ENCODE peak calls at places on chromosomes 2 and 18, in eight cellular contexts. One of them, this sample, is unnamed.

GRCh38 chr2:142876423-142876822 is 1.0 kb upstream of the KYNU start:
- DNase-seq in hippocampal formation: no peak
- DNase-seq in lung: no peak
- DNase-seq in esophagus squamous epithelium: no peak
- DNase-seq in HS-5: no peak
- DNase-seq in psoas muscle: no peak
- DNase-seq in posterior vena cava: no peak
- DNase-seq in spleen: no peak
- DNase-seq in this sample: no peak

GRCh38 chr2:99420031-99420430 is 69.8 kb downstream of the REV1 start:
- DNase-seq in hippocampal formation: no peak
- DNase-seq in lung: no peak
- DNase-seq in esophagus squamous epithelium: no peak
- DNase-seq in HS-5: peak
- DNase-seq in psoas muscle: no peak
- DNase-seq in posterior vena cava: no peak
- DNase-seq in spleen: no peak
- DNase-seq in this sample: no peak

GRCh38 chr2:206774871-206775270 is 9.5 kb downstream of the FASTKD2 start:
- DNase-seq in hippocampal formation: no peak
- DNase-seq in lung: no peak
- DNase-seq in esophagus squamous epithelium: no peak
- DNase-seq in HS-5: no peak
- DNase-seq in psoas muscle: no peak
- DNase-seq in posterior vena cava: no peak
- DNase-seq in spleen: no peak
- DNase-seq in this sample: no peak

GRCh38 chr18:10015941-10016819 is 102.4 kb downstream of the VAPA start:
- DNase-seq in hippocampal formation: no peak
- DNase-seq in lung: no peak
- DNase-seq in esophagus squamous epithelium: no peak
- DNase-seq in HS-5: peak
- DNase-seq in psoas muscle: no peak
- DNase-seq in posterior vena cava: no peak
- DNase-seq in spleen: no peak
- DNase-seq in this sample: no peak

GRCh38 chr18:58005885-58006523 is 38.0 kb upstream of the NEDD4L start:
- DNase-seq in hippocampal formation: no peak
- DNase-seq in lung: no peak
- DNase-seq in esophagus squamous epithelium: no peak
- DNase-seq in HS-5: peak
- DNase-seq in psoas muscle: no peak
- DNase-seq in posterior vena cava: no peak
- DNase-seq in spleen: no peak
- DNase-seq in this sample: no peak

GRCh38 chr2:201883970-201884369 is 77.6 kb downstream of the CDK15 start:
- DNase-seq in hippocampal formation: no peak
- DNase-seq in lung: no peak
- DNase-seq in esophagus squamous epithelium: no peak
- DNase-seq in HS-5: no peak
- DNase-seq in psoas muscle: no peak
- DNase-seq in posterior vena cava: no peak
- DNase-seq in spleen: no peak
- DNase-seq in this sample: no peak

GRCh38 chr2:240465268-240465764 is 29.9 kb downstream of the GPC1 start:
- DNase-seq in hippocampal formation: no peak
- DNase-seq in lung: no peak
- DNase-seq in esophagus squamous epithelium: no peak
- DNase-seq in HS-5: no peak
- DNase-seq in psoas muscle: peak
- DNase-seq in posterior vena cava: peak
- DNase-seq in spleen: peak
- DNase-seq in this sample: no peak

GRCh38 chr18:12904012-12904516 is 20.0 kb upstream of the PTPN2 start:
- DNase-seq in hippocampal formation: no peak
- DNase-seq in lung: peak
- DNase-seq in esophagus squamous epithelium: no peak
- DNase-seq in HS-5: no peak
- DNase-seq in psoas muscle: no peak
- DNase-seq in posterior vena cava: no peak
- DNase-seq in spleen: no peak
- DNase-seq in this sample: no peak

GRCh38 chr2:235597081-235597615 is 103.3 kb downstream of the AGAP1 start:
- DNase-seq in hippocampal formation: no peak
- DNase-seq in lung: no peak
- DNase-seq in esophagus squamous epithelium: no peak
- DNase-seq in HS-5: no peak
- DNase-seq in psoas muscle: no peak
- DNase-seq in posterior vena cava: peak
- DNase-seq in spleen: peak
- DNase-seq in this sample: no peak

GRCh38 chr18:23580677-23581367 is 5.5 kb downstream of the NPC1 start:
- DNase-seq in hippocampal formation: no peak
- DNase-seq in lung: no peak
- DNase-seq in esophagus squamous epithelium: no peak
- DNase-seq in HS-5: no peak
- DNase-seq in psoas muscle: no peak
- DNase-seq in posterior vena cava: no peak
- DNase-seq in spleen: no peak
- DNase-seq in this sample: no peak

GRCh38 chr2:100881629-100882028 is 61.7 kb downstream of the NPAS2 start:
- DNase-seq in hippocampal formation: no peak
- DNase-seq in lung: no peak
- DNase-seq in esophagus squamous epithelium: no peak
- DNase-seq in HS-5: no peak
- DNase-seq in psoas muscle: no peak
- DNase-seq in posterior vena cava: no peak
- DNase-seq in spleen: no peak
- DNase-seq in this sample: no peak

GRCh38 chr2:3343012-3343411 is 34.6 kb downstream of the EIPR1 start:
- DNase-seq in hippocampal formation: no peak
- DNase-seq in lung: no peak
- DNase-seq in esophagus squamous epithelium: no peak
- DNase-seq in HS-5: no peak
- DNase-seq in psoas muscle: no peak
- DNase-seq in posterior vena cava: no peak
- DNase-seq in spleen: no peak
- DNase-seq in this sample: no peak

GRCh38 chr2:84288335-84288734 is 170.7 kb downstream of the SUCLG1 start:
- DNase-seq in hippocampal formation: no peak
- DNase-seq in lung: no peak
- DNase-seq in esophagus squamous epithelium: no peak
- DNase-seq in HS-5: no peak
- DNase-seq in psoas muscle: no peak
- DNase-seq in posterior vena cava: no peak
- DNase-seq in spleen: no peak
- DNase-seq in this sample: no peak

GRCh38 chr2:199160677-199161465 is 296.9 kb downstream of the SATB2 start:
- DNase-seq in hippocampal formation: no peak
- DNase-seq in lung: no peak
- DNase-seq in esophagus squamous epithelium: no peak
- DNase-seq in HS-5: peak
- DNase-seq in psoas muscle: no peak
- DNase-seq in posterior vena cava: no peak
- DNase-seq in spleen: no peak
- DNase-seq in this sample: no peak

GRCh38 chr2:96679843-96680242 is 37.3 kb downstream of the FER1L5 start:
- DNase-seq in hippocampal formation: no peak
- DNase-seq in lung: no peak
- DNase-seq in esophagus squamous epithelium: no peak
- DNase-seq in HS-5: no peak
- DNase-seq in psoas muscle: no peak
- DNase-seq in posterior vena cava: no peak
- DNase-seq in spleen: peak
- DNase-seq in this sample: no peak

GRCh38 chr2:27350106-27350693 is 6.4 kb downstream of the GTF3C2 start:
- DNase-seq in hippocampal formation: no peak
- DNase-seq in lung: no peak
- DNase-seq in esophagus squamous epithelium: no peak
- DNase-seq in HS-5: no peak
- DNase-seq in psoas muscle: no peak
- DNase-seq in posterior vena cava: no peak
- DNase-seq in spleen: no peak
- DNase-seq in this sample: no peak

GRCh38 chr2:181203412-181203811 is 223.0 kb downstream of the UBE2E3 start:
- DNase-seq in hippocampal formation: no peak
- DNase-seq in lung: no peak
- DNase-seq in esophagus squamous epithelium: no peak
- DNase-seq in HS-5: peak
- DNase-seq in psoas muscle: no peak
- DNase-seq in posterior vena cava: no peak
- DNase-seq in spleen: no peak
- DNase-seq in this sample: no peak

GRCh38 chr2:145114726-145115125 is 594.8 kb upstream of the ZEB2 start:
- DNase-seq in hippocampal formation: no peak
- DNase-seq in lung: no peak
- DNase-seq in esophagus squamous epithelium: no peak
- DNase-seq in HS-5: no peak
- DNase-seq in psoas muscle: no peak
- DNase-seq in posterior vena cava: no peak
- DNase-seq in spleen: no peak
- DNase-seq in this sample: no peak

GRCh38 chr18:32372381-32373061 is 98.2 kb downstream of the GAREM1 start:
- DNase-seq in hippocampal formation: no peak
- DNase-seq in lung: peak
- DNase-seq in esophagus squamous epithelium: no peak
- DNase-seq in HS-5: no peak
- DNase-seq in psoas muscle: no peak
- DNase-seq in posterior vena cava: no peak
- DNase-seq in spleen: no peak
- DNase-seq in this sample: no peak

GRCh38 chr2:181457121-181457740 is at the start of gene ITGA4:
- DNase-seq in hippocampal formation: no peak
- DNase-seq in lung: peak
- DNase-seq in esophagus squamous epithelium: peak
- DNase-seq in HS-5: peak
- DNase-seq in psoas muscle: peak
- DNase-seq in posterior vena cava: peak
- DNase-seq in spleen: peak
- DNase-seq in this sample: no peak

GRCh38 chr2:88933980-88934379 is 242.5 kb downstream of the RPIA start:
- DNase-seq in hippocampal formation: no peak
- DNase-seq in lung: no peak
- DNase-seq in esophagus squamous epithelium: no peak
- DNase-seq in HS-5: no peak
- DNase-seq in psoas muscle: no peak
- DNase-seq in posterior vena cava: no peak
- DNase-seq in spleen: no peak
- DNase-seq in this sample: no peak

GRCh38 chr2:115910270-115910669 is 1467.8 kb downstream of the DPP10 start:
- DNase-seq in hippocampal formation: no peak
- DNase-seq in lung: no peak
- DNase-seq in esophagus squamous epithelium: no peak
- DNase-seq in HS-5: no peak
- DNase-seq in psoas muscle: no peak
- DNase-seq in posterior vena cava: no peak
- DNase-seq in spleen: no peak
- DNase-seq in this sample: no peak

GRCh38 chr18:48850891-48851302 is 99.9 kb downstream of the SMAD7 start:
- DNase-seq in hippocampal formation: no peak
- DNase-seq in lung: no peak
- DNase-seq in esophagus squamous epithelium: no peak
- DNase-seq in HS-5: no peak
- DNase-seq in psoas muscle: no peak
- DNase-seq in posterior vena cava: no peak
- DNase-seq in spleen: no peak
- DNase-seq in this sample: no peak

GRCh38 chr2:86439879-86440630 is 1.1 kb upstream of the KDM3A start:
- DNase-seq in hippocampal formation: no peak
- DNase-seq in lung: no peak
- DNase-seq in esophagus squamous epithelium: no peak
- DNase-seq in HS-5: no peak
- DNase-seq in psoas muscle: no peak
- DNase-seq in posterior vena cava: no peak
- DNase-seq in spleen: no peak
- DNase-seq in this sample: no peak